ENCODE peak calls at places on chromosomes 7 and 10, in five cellular contexts. One of them, this sample, is unnamed.
A peak's percentile ranks its signal among the peaks of the same experiment; 100 is the strongest.

GRCh38 chr7:110766874-110767273 is 324.1 kb upstream of the LRRN3 start:
- DNase-seq in CD8-positive, alpha-beta memory T cell: no peak
- DNase-seq in iPS DF 6.9: no peak
- DNase-seq in neural progenitor cell: no peak
- DNase-seq in A673: peak; percentile 12
- DNase-seq in this sample: no peak

GRCh38 chr10:113047963-113048781 is 98.1 kb downstream of the TCF7L2 start:
- DNase-seq in CD8-positive, alpha-beta memory T cell: no peak
- DNase-seq in iPS DF 6.9: no peak
- DNase-seq in neural progenitor cell: no peak
- DNase-seq in A673: peak; percentile 42
- DNase-seq in this sample: no peak

GRCh38 chr7:106281127-106281526 is 3.7 kb downstream of the NAMPT start:
- DNase-seq in CD8-positive, alpha-beta memory T cell: no peak
- DNase-seq in iPS DF 6.9: no peak
- DNase-seq in neural progenitor cell: no peak
- DNase-seq in A673: no peak
- DNase-seq in this sample: no peak

GRCh38 chr7:94761451-94761850 is 105.5 kb upstream of the SGCE start:
- DNase-seq in CD8-positive, alpha-beta memory T cell: no peak
- DNase-seq in iPS DF 6.9: no peak
- DNase-seq in neural progenitor cell: no peak
- DNase-seq in A673: no peak
- DNase-seq in this sample: no peak

GRCh38 chr7:33774762-33775523 is 130.4 kb upstream of the BMPER start:
- DNase-seq in CD8-positive, alpha-beta memory T cell: no peak
- DNase-seq in iPS DF 6.9: no peak
- DNase-seq in neural progenitor cell: no peak
- DNase-seq in A673: peak; percentile 90
- DNase-seq in this sample: no peak

GRCh38 chr10:133324198-133324792 is 12.4 kb downstream of the CALY start:
- DNase-seq in CD8-positive, alpha-beta memory T cell: peak; percentile 75
- DNase-seq in iPS DF 6.9: no peak
- DNase-seq in neural progenitor cell: peak; percentile 92
- DNase-seq in A673: peak; percentile 67
- DNase-seq in this sample: no peak

GRCh38 chr10:44990302-44990655 is 10.4 kb upstream of the ZNF22 start:
- DNase-seq in CD8-positive, alpha-beta memory T cell: no peak
- DNase-seq in iPS DF 6.9: no peak
- DNase-seq in neural progenitor cell: peak; percentile 76
- DNase-seq in A673: peak; percentile 23
- DNase-seq in this sample: no peak

GRCh38 chr7:82722946-82723345 is 279.4 kb upstream of the CACNA2D1 start:
- DNase-seq in CD8-positive, alpha-beta memory T cell: no peak
- DNase-seq in iPS DF 6.9: no peak
- DNase-seq in neural progenitor cell: no peak
- DNase-seq in A673: peak; percentile 17
- DNase-seq in this sample: no peak

GRCh38 chr7:74380720-74381119 is 73.0 kb upstream of the GTF2IRD1 start:
- DNase-seq in CD8-positive, alpha-beta memory T cell: no peak
- DNase-seq in iPS DF 6.9: no peak
- DNase-seq in neural progenitor cell: no peak
- DNase-seq in A673: no peak
- DNase-seq in this sample: no peak

GRCh38 chr10:110764793-110765512 is 106.8 kb upstream of the PDCD4 start:
- DNase-seq in CD8-positive, alpha-beta memory T cell: no peak
- DNase-seq in iPS DF 6.9: no peak
- DNase-seq in neural progenitor cell: no peak
- DNase-seq in A673: no peak
- DNase-seq in this sample: no peak

GRCh38 chr10:49385939-49386922 is 9.7 kb downstream of the DRGX start:
- DNase-seq in CD8-positive, alpha-beta memory T cell: no peak
- DNase-seq in iPS DF 6.9: no peak
- DNase-seq in neural progenitor cell: no peak
- DNase-seq in A673: no peak
- DNase-seq in this sample: no peak

GRCh38 chr10:122457934-122458333 is 3.4 kb upstream of the HTRA1 start:
- DNase-seq in CD8-positive, alpha-beta memory T cell: no peak
- DNase-seq in iPS DF 6.9: no peak
- DNase-seq in neural progenitor cell: no peak
- DNase-seq in A673: peak; percentile 21
- DNase-seq in this sample: no peak

GRCh38 chr7:19116121-19117080 is 1.0 kb downstream of the TWIST1 start:
- DNase-seq in CD8-positive, alpha-beta memory T cell: no peak
- DNase-seq in iPS DF 6.9: no peak
- DNase-seq in neural progenitor cell: peak; percentile 64
- DNase-seq in A673: peak; percentile 60
- DNase-seq in this sample: no peak

GRCh38 chr10:58152698-58153263 is 114.9 kb downstream of the IPMK start:
- DNase-seq in CD8-positive, alpha-beta memory T cell: peak; percentile 36
- DNase-seq in iPS DF 6.9: peak; percentile 55
- DNase-seq in neural progenitor cell: peak; percentile 73
- DNase-seq in A673: peak; percentile 70
- DNase-seq in this sample: no peak

DNA sequence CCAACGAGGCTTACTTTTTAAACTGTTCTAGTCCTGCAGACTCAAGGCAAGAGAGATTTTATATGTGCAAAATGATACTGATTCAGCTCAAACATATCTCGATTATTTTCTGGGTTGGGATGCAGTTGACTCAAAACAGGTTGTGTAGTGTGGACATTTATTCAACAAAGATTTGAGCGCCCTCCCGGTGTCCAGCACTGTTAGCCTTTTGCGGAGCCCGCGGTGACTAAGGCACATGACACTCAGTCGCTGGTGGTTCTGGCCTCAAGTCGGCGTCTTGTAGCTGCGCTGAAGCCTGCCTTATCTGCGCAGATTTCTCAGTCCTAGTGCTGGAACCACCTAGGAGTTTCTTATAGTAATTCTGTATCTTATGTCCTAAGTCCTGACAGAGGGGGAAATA is 938 bp upstream of the CADPS2 start:
- DNase-seq in CD8-positive, alpha-beta memory T cell: no peak
- DNase-seq in iPS DF 6.9: no peak
- DNase-seq in neural progenitor cell: peak; percentile 84
- DNase-seq in A673: peak; percentile 81
- DNase-seq in this sample: peak; percentile 29
- H3K27me3 ChIP-seq in CD8-positive, alpha-beta memory T cell: peaks cover 4% of the 10 kb centered on the region
- H3K27me3 ChIP-seq in iPS DF 6.9: no peaks in the 10 kb centered on the region
- H3K27me3 ChIP-seq in neural progenitor cell: peaks cover 40% of the 10 kb centered on the region
- H3K27me3 ChIP-seq in A673: no peaks in the 10 kb centered on the region
- H3K27me3 ChIP-seq in this sample: no peaks in the 10 kb centered on the region

GRCh38 chr7:155506854-155507337 is 39.5 kb downstream of the CNPY1 start:
- DNase-seq in CD8-positive, alpha-beta memory T cell: no peak
- DNase-seq in iPS DF 6.9: no peak
- DNase-seq in neural progenitor cell: peak; percentile 82
- DNase-seq in A673: no peak
- DNase-seq in this sample: no peak
- H3K27me3 ChIP-seq in CD8-positive, alpha-beta memory T cell: peaks cover 58% of the 10 kb centered on the region
- H3K27me3 ChIP-seq in iPS DF 6.9: peaks cover 57% of the 10 kb centered on the region
- H3K27me3 ChIP-seq in neural progenitor cell: peaks cover 100% of the 10 kb centered on the region
- H3K27me3 ChIP-seq in A673: peaks cover 100% of the 10 kb centered on the region
- H3K27me3 ChIP-seq in this sample: peaks cover 20% of the 10 kb centered on the region

GRCh38 chr10:21499580-21499909 is 25.9 kb downstream of the SKIDA1 start:
- DNase-seq in CD8-positive, alpha-beta memory T cell: no peak
- DNase-seq in iPS DF 6.9: no peak
- DNase-seq in neural progenitor cell: no peak
- DNase-seq in A673: no peak
- DNase-seq in this sample: no peak
- H3K27me3 ChIP-seq in CD8-positive, alpha-beta memory T cell: peaks cover 40% of the 10 kb centered on the region
- H3K27me3 ChIP-seq in iPS DF 6.9: peaks cover 10% of the 10 kb centered on the region
- H3K27me3 ChIP-seq in neural progenitor cell: peaks cover 9% of the 10 kb centered on the region
- H3K27me3 ChIP-seq in A673: no peaks in the 10 kb centered on the region
- H3K27me3 ChIP-seq in this sample: no peaks in the 10 kb centered on the region

GRCh38 chr10:117545141-117546019 is 2.8 kb downstream of the EMX2 start:
- DNase-seq in CD8-positive, alpha-beta memory T cell: no peak
- DNase-seq in iPS DF 6.9: no peak
- DNase-seq in neural progenitor cell: peak; percentile 65
- DNase-seq in A673: no peak
- DNase-seq in this sample: no peak
- H3K27me3 ChIP-seq in CD8-positive, alpha-beta memory T cell: peaks cover 37% of the 10 kb centered on the region
- H3K27me3 ChIP-seq in iPS DF 6.9: peaks cover 90% of the 10 kb centered on the region
- H3K27me3 ChIP-seq in neural progenitor cell: peaks cover 98% of the 10 kb centered on the region
- H3K27me3 ChIP-seq in A673: peaks cover 100% of the 10 kb centered on the region
- H3K27me3 ChIP-seq in this sample: peaks cover 28% of the 10 kb centered on the region

GRCh38 chr7:119232091-119232490 is 1007.6 kb downstream of the ANKRD7 start:
- DNase-seq in CD8-positive, alpha-beta memory T cell: no peak
- DNase-seq in iPS DF 6.9: no peak
- DNase-seq in neural progenitor cell: no peak
- DNase-seq in A673: no peak
- DNase-seq in this sample: no peak
- H3K27me3 ChIP-seq in CD8-positive, alpha-beta memory T cell: no peaks in the 10 kb centered on the region
- H3K27me3 ChIP-seq in iPS DF 6.9: no peaks in the 10 kb centered on the region
- H3K27me3 ChIP-seq in neural progenitor cell: no peaks in the 10 kb centered on the region
- H3K27me3 ChIP-seq in A673: no peaks in the 10 kb centered on the region
- H3K27me3 ChIP-seq in this sample: no peaks in the 10 kb centered on the region

GRCh38 chr7:129783097-129783919 is 169.5 kb downstream of the UBE2H start:
- DNase-seq in CD8-positive, alpha-beta memory T cell: no peak
- DNase-seq in iPS DF 6.9: no peak
- DNase-seq in neural progenitor cell: peak; percentile 44
- DNase-seq in A673: no peak
- DNase-seq in this sample: no peak
- H3K27me3 ChIP-seq in CD8-positive, alpha-beta memory T cell: peaks cover 60% of the 10 kb centered on the region
- H3K27me3 ChIP-seq in iPS DF 6.9: peaks cover 69% of the 10 kb centered on the region
- H3K27me3 ChIP-seq in neural progenitor cell: peaks cover 100% of the 10 kb centered on the region
- H3K27me3 ChIP-seq in A673: peaks cover 76% of the 10 kb centered on the region
- H3K27me3 ChIP-seq in this sample: peaks cover 61% of the 10 kb centered on the region

GRCh38 chr10:490256-490655 is 199.2 kb downstream of the DIP2C start:
- DNase-seq in CD8-positive, alpha-beta memory T cell: peak; percentile 35
- DNase-seq in iPS DF 6.9: no peak
- DNase-seq in neural progenitor cell: no peak
- DNase-seq in A673: no peak
- DNase-seq in this sample: no peak
- H3K27me3 ChIP-seq in CD8-positive, alpha-beta memory T cell: no peaks in the 10 kb centered on the region
- H3K27me3 ChIP-seq in iPS DF 6.9: no peaks in the 10 kb centered on the region
- H3K27me3 ChIP-seq in neural progenitor cell: no peaks in the 10 kb centered on the region
- H3K27me3 ChIP-seq in A673: no peaks in the 10 kb centered on the region
- H3K27me3 ChIP-seq in this sample: no peaks in the 10 kb centered on the region

DNA sequence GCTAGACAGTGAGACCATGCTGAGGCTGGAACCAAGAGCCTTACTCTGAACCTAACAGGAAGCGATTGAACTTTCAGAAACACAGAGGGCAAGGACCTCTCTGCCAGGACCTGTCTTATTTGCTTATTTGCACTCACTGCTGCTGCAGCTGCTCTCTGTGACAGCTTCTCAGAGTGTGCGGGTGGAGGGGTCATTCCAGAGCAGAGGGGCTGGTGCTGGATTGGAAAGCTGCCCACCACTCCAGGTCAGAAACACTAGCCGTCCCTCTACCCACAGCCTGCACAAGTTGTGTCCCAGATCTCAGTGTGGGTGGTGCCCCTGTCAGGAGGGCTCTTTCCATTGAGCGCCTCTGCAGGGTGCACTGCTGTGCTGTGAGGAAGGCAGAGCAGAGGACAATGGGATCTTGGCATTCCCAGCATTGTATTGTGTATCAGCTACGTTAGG is 126.2 kb downstream of the CCNY start:
- DNase-seq in CD8-positive, alpha-beta memory T cell: no peak
- DNase-seq in iPS DF 6.9: no peak
- DNase-seq in neural progenitor cell: peak; percentile 82
- DNase-seq in A673: no peak
- DNase-seq in this sample: no peak
- H3K27me3 ChIP-seq in CD8-positive, alpha-beta memory T cell: no peaks in the 10 kb centered on the region
- H3K27me3 ChIP-seq in iPS DF 6.9: no peaks in the 10 kb centered on the region
- H3K27me3 ChIP-seq in neural progenitor cell: no peaks in the 10 kb centered on the region
- H3K27me3 ChIP-seq in A673: no peaks in the 10 kb centered on the region
- H3K27me3 ChIP-seq in this sample: no peaks in the 10 kb centered on the region

DNA sequence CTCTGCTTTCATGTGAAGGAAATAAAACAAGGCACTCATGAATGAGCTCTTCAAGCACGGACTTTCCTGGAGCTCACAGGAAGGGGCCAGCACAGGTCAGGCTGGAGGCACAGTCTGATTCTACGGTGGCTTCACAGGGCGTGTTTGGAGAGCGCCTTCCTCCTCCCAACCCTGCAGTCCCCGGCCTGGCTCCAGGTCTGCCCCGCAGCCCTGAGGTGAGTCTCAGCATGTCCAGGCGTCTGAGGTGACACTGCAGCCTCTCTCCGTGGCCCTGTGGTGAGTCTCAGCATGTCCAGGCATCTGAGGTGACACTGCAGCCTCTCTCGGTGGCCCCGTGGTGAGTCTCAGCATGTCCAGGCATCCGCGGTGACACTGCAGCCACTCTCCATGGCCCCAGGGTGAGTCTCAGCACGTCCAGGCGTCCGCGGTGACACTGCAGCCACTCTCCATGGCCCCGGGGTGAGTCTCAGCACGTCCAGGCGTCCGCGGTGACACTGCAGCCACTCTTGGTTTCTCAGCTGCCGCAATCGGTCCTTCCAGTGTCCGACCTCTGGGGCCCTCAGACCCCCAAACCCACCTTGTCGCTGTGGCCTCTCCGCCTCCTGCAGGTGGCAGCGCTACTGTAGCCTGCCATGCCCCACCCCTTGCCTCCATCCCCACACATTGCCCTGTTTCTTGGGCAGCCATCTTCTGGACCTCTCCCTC is 381.7 kb downstream of the DNAJB6 start:
- DNase-seq in CD8-positive, alpha-beta memory T cell: peak; percentile 12
- DNase-seq in iPS DF 6.9: no peak
- DNase-seq in neural progenitor cell: no peak
- DNase-seq in A673: no peak
- DNase-seq in this sample: no peak
- H3K27me3 ChIP-seq in CD8-positive, alpha-beta memory T cell: no peaks in the 10 kb centered on the region
- H3K27me3 ChIP-seq in iPS DF 6.9: no peaks in the 10 kb centered on the region
- H3K27me3 ChIP-seq in neural progenitor cell: peaks cover 6% of the 10 kb centered on the region
- H3K27me3 ChIP-seq in A673: peaks cover 22% of the 10 kb centered on the region
- H3K27me3 ChIP-seq in this sample: no peaks in the 10 kb centered on the region

DNA sequence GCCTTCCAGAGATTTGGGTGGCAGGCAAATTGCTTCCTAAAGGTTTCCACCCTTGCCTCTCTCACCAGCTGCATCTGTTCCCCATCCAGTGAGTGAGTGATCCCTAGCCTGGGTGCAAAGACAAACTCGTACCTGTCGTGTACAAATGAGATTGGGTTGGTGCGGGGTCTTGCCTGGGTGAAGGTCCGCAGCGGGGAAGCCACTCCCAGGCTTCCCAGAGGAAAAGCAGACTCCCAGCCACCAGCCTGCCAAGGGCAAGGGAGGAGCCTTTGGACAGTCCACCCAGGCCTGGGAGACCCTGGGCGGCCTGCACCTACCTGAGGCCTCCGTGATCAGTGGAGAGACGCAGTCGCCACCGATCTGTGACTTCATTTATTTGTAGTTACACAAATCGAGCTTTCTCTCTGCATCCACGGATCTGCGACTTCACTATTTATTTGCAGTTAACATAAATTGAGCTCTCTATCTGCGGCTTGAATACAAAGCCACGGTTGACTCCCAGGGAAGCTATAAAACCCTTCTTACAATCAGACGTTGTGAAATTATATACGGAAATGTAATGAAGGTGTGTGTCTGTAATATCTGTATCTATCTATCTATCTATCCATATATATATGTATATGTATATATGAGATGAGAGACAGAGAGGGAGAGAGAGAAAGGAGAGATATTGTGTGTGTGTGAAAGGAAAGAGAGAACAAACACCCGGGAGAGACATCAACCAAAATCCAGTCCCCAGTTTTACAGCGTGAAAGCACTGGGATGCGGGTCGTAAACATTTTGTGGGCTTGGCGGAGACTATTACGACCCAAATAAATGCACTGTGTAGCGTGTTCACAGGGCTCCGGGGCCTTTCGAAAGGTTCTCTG is 3.0 kb upstream of the HOXA7 start:
- DNase-seq in CD8-positive, alpha-beta memory T cell: no peak
- DNase-seq in iPS DF 6.9: no peak
- DNase-seq in neural progenitor cell: no peak
- DNase-seq in A673: no peak
- DNase-seq in this sample: no peak
- H3K27me3 ChIP-seq in CD8-positive, alpha-beta memory T cell: peaks cover 81% of the 10 kb centered on the region
- H3K27me3 ChIP-seq in iPS DF 6.9: peaks cover 95% of the 10 kb centered on the region
- H3K27me3 ChIP-seq in neural progenitor cell: peaks cover 100% of the 10 kb centered on the region
- H3K27me3 ChIP-seq in A673: peaks cover 61% of the 10 kb centered on the region
- H3K27me3 ChIP-seq in this sample: no peaks in the 10 kb centered on the region